ENCODE peak calls at places on chromosomes 5 and 9, in five cellular contexts. One of them, this sample, is unnamed.

GRCh38 chr5:73981696-73982095 is 355.7 kb downstream of the ARHGEF28 start:
- DNase-seq in activated T-helper 1 cell treated with anti-CD3 and anti-CD28 coated beads, Interleukin-12 subunit alpha, Interleukin-12 subunit beta, Interleukin-2, Interleukin-4 antibody, amounts not matched to agents 30 ng/mL and 10 ng/mL and 1 ng/mL, durations not matched to agents 14 hours and 24 hours and 36 hours: no peak
- DNase-seq in A549: no peak
- DNase-seq in pons: no peak
- DNase-seq in T-cell: no peak
- DNase-seq in this sample: no peak

GRCh38 chr9:33042528-33042927 is 17.5 kb downstream of the DNAJA1 start:
- DNase-seq in A549: no peak
- DNase-seq in T-cell: no peak
- DNase-seq in activated T-helper 1 cell treated with anti-CD3 and anti-CD28 coated beads, Interleukin-12 subunit alpha, Interleukin-12 subunit beta, Interleukin-2, Interleukin-4 antibody, amounts not matched to agents 30 ng/mL and 10 ng/mL and 1 ng/mL, durations not matched to agents 14 hours and 24 hours and 36 hours: no peak
- DNase-seq in pons: no peak
- DNase-seq in this sample: no peak

GRCh38 chr9:98957826-98958225 is 14.1 kb downstream of the COL15A1 start:
- DNase-seq in pons: no peak
- DNase-seq in activated T-helper 1 cell treated with anti-CD3 and anti-CD28 coated beads, Interleukin-12 subunit alpha, Interleukin-12 subunit beta, Interleukin-2, Interleukin-4 antibody, amounts not matched to agents 30 ng/mL and 10 ng/mL and 1 ng/mL, durations not matched to agents 14 hours and 24 hours and 36 hours: no peak
- DNase-seq in A549: no peak
- DNase-seq in T-cell: no peak
- DNase-seq in this sample: no peak

GRCh38 chr9:130858734-130859705 is 24.0 kb downstream of the ABL1 start:
- DNase-seq in A549: no peak
- DNase-seq in T-cell: no peak
- DNase-seq in pons: no peak
- DNase-seq in activated T-helper 1 cell treated with anti-CD3 and anti-CD28 coated beads, Interleukin-12 subunit alpha, Interleukin-12 subunit beta, Interleukin-2, Interleukin-4 antibody, amounts not matched to agents 30 ng/mL and 10 ng/mL and 1 ng/mL, durations not matched to agents 14 hours and 24 hours and 36 hours: no peak
- DNase-seq in this sample: no peak

GRCh38 chr5:103929310-103930003 is 366.9 kb upstream of the NUDT12 start:
- DNase-seq in T-cell: no peak
- DNase-seq in activated T-helper 1 cell treated with anti-CD3 and anti-CD28 coated beads, Interleukin-12 subunit alpha, Interleukin-12 subunit beta, Interleukin-2, Interleukin-4 antibody, amounts not matched to agents 30 ng/mL and 10 ng/mL and 1 ng/mL, durations not matched to agents 14 hours and 24 hours and 36 hours: no peak
- DNase-seq in pons: no peak
- DNase-seq in A549: no peak
- DNase-seq in this sample: no peak

GRCh38 chr5:120101771-120102170 is 362.3 kb upstream of the PRR16 start:
- DNase-seq in activated T-helper 1 cell treated with anti-CD3 and anti-CD28 coated beads, Interleukin-12 subunit alpha, Interleukin-12 subunit beta, Interleukin-2, Interleukin-4 antibody, amounts not matched to agents 30 ng/mL and 10 ng/mL and 1 ng/mL, durations not matched to agents 14 hours and 24 hours and 36 hours: no peak
- DNase-seq in pons: no peak
- DNase-seq in T-cell: no peak
- DNase-seq in A549: no peak
- DNase-seq in this sample: no peak

GRCh38 chr5:80853413-80853812 is 106.8 kb upstream of the RASGRF2 start:
- DNase-seq in A549: no peak
- DNase-seq in T-cell: no peak
- DNase-seq in pons: no peak
- DNase-seq in activated T-helper 1 cell treated with anti-CD3 and anti-CD28 coated beads, Interleukin-12 subunit alpha, Interleukin-12 subunit beta, Interleukin-2, Interleukin-4 antibody, amounts not matched to agents 30 ng/mL and 10 ng/mL and 1 ng/mL, durations not matched to agents 14 hours and 24 hours and 36 hours: no peak
- DNase-seq in this sample: no peak

GRCh38 chr9:91803970-91804752 is 145.9 kb downstream of the ROR2 start:
- DNase-seq in pons: no peak
- DNase-seq in A549: no peak
- DNase-seq in T-cell: no peak
- DNase-seq in activated T-helper 1 cell treated with anti-CD3 and anti-CD28 coated beads, Interleukin-12 subunit alpha, Interleukin-12 subunit beta, Interleukin-2, Interleukin-4 antibody, amounts not matched to agents 30 ng/mL and 10 ng/mL and 1 ng/mL, durations not matched to agents 14 hours and 24 hours and 36 hours: no peak
- DNase-seq in this sample: no peak

GRCh38 chr9:18255747-18256146 is 218.2 kb upstream of the ADAMTSL1 start:
- DNase-seq in activated T-helper 1 cell treated with anti-CD3 and anti-CD28 coated beads, Interleukin-12 subunit alpha, Interleukin-12 subunit beta, Interleukin-2, Interleukin-4 antibody, amounts not matched to agents 30 ng/mL and 10 ng/mL and 1 ng/mL, durations not matched to agents 14 hours and 24 hours and 36 hours: no peak
- DNase-seq in T-cell: no peak
- DNase-seq in pons: no peak
- DNase-seq in A549: no peak
- DNase-seq in this sample: no peak

GRCh38 chr5:142780871-142781270 is 10.7 kb downstream of the ARHGAP26 start:
- DNase-seq in activated T-helper 1 cell treated with anti-CD3 and anti-CD28 coated beads, Interleukin-12 subunit alpha, Interleukin-12 subunit beta, Interleukin-2, Interleukin-4 antibody, amounts not matched to agents 30 ng/mL and 10 ng/mL and 1 ng/mL, durations not matched to agents 14 hours and 24 hours and 36 hours: no peak
- DNase-seq in A549: no peak
- DNase-seq in T-cell: no peak
- DNase-seq in pons: no peak
- DNase-seq in this sample: no peak

GRCh38 chr9:30078195-30078594 is 2306.2 kb upstream of the ACO1 start:
- DNase-seq in activated T-helper 1 cell treated with anti-CD3 and anti-CD28 coated beads, Interleukin-12 subunit alpha, Interleukin-12 subunit beta, Interleukin-2, Interleukin-4 antibody, amounts not matched to agents 30 ng/mL and 10 ng/mL and 1 ng/mL, durations not matched to agents 14 hours and 24 hours and 36 hours: no peak
- DNase-seq in pons: no peak
- DNase-seq in A549: no peak
- DNase-seq in T-cell: no peak
- DNase-seq in this sample: no peak

GRCh38 chr9:96441798-96442445 is 8.0 kb upstream of the HABP4 start:
- DNase-seq in T-cell: no peak
- DNase-seq in activated T-helper 1 cell treated with anti-CD3 and anti-CD28 coated beads, Interleukin-12 subunit alpha, Interleukin-12 subunit beta, Interleukin-2, Interleukin-4 antibody, amounts not matched to agents 30 ng/mL and 10 ng/mL and 1 ng/mL, durations not matched to agents 14 hours and 24 hours and 36 hours: peak
- DNase-seq in A549: peak
- DNase-seq in pons: no peak
- DNase-seq in this sample: no peak

GRCh38 chr9:110050925-110051355 is 157.0 kb downstream of the C9orf152 start:
- DNase-seq in T-cell: no peak
- DNase-seq in A549: peak
- DNase-seq in pons: no peak
- DNase-seq in activated T-helper 1 cell treated with anti-CD3 and anti-CD28 coated beads, Interleukin-12 subunit alpha, Interleukin-12 subunit beta, Interleukin-2, Interleukin-4 antibody, amounts not matched to agents 30 ng/mL and 10 ng/mL and 1 ng/mL, durations not matched to agents 14 hours and 24 hours and 36 hours: peak
- DNase-seq in this sample: no peak

GRCh38 chr5:81422671-81423070 is 28.7 kb upstream of the ACOT12 start:
- DNase-seq in pons: no peak
- DNase-seq in T-cell: no peak
- DNase-seq in A549: peak
- DNase-seq in activated T-helper 1 cell treated with anti-CD3 and anti-CD28 coated beads, Interleukin-12 subunit alpha, Interleukin-12 subunit beta, Interleukin-2, Interleukin-4 antibody, amounts not matched to agents 30 ng/mL and 10 ng/mL and 1 ng/mL, durations not matched to agents 14 hours and 24 hours and 36 hours: no peak
- DNase-seq in this sample: no peak

GRCh38 chr9:82332018-82332773 is 343.6 kb downstream of the SPATA31D1 start:
- DNase-seq in pons: no peak
- DNase-seq in activated T-helper 1 cell treated with anti-CD3 and anti-CD28 coated beads, Interleukin-12 subunit alpha, Interleukin-12 subunit beta, Interleukin-2, Interleukin-4 antibody, amounts not matched to agents 30 ng/mL and 10 ng/mL and 1 ng/mL, durations not matched to agents 14 hours and 24 hours and 36 hours: no peak
- DNase-seq in T-cell: no peak
- DNase-seq in A549: peak
- DNase-seq in this sample: no peak

GRCh38 chr9:124752967-124753366 is 18.1 kb downstream of the NR6A1 start:
- DNase-seq in T-cell: no peak
- DNase-seq in activated T-helper 1 cell treated with anti-CD3 and anti-CD28 coated beads, Interleukin-12 subunit alpha, Interleukin-12 subunit beta, Interleukin-2, Interleukin-4 antibody, amounts not matched to agents 30 ng/mL and 10 ng/mL and 1 ng/mL, durations not matched to agents 14 hours and 24 hours and 36 hours: no peak
- DNase-seq in pons: no peak
- DNase-seq in A549: no peak
- DNase-seq in this sample: no peak

GRCh38 chr5:171907731-171908343 is 98.6 kb downstream of the FBXW11 start:
- DNase-seq in T-cell: no peak
- DNase-seq in activated T-helper 1 cell treated with anti-CD3 and anti-CD28 coated beads, Interleukin-12 subunit alpha, Interleukin-12 subunit beta, Interleukin-2, Interleukin-4 antibody, amounts not matched to agents 30 ng/mL and 10 ng/mL and 1 ng/mL, durations not matched to agents 14 hours and 24 hours and 36 hours: peak
- DNase-seq in A549: peak
- DNase-seq in pons: peak
- DNase-seq in this sample: peak

GRCh38 chr9:135508211-135508820 is 7.8 kb downstream of the MRPS2 start:
- DNase-seq in activated T-helper 1 cell treated with anti-CD3 and anti-CD28 coated beads, Interleukin-12 subunit alpha, Interleukin-12 subunit beta, Interleukin-2, Interleukin-4 antibody, amounts not matched to agents 30 ng/mL and 10 ng/mL and 1 ng/mL, durations not matched to agents 14 hours and 24 hours and 36 hours: no peak
- DNase-seq in T-cell: no peak
- DNase-seq in pons: no peak
- DNase-seq in A549: no peak
- DNase-seq in this sample: no peak

GRCh38 chr5:32092938-32093812 is 80.9 kb downstream of the GOLPH3 start:
- DNase-seq in T-cell: peak
- DNase-seq in pons: peak
- DNase-seq in A549: peak
- DNase-seq in activated T-helper 1 cell treated with anti-CD3 and anti-CD28 coated beads, Interleukin-12 subunit alpha, Interleukin-12 subunit beta, Interleukin-2, Interleukin-4 antibody, amounts not matched to agents 30 ng/mL and 10 ng/mL and 1 ng/mL, durations not matched to agents 14 hours and 24 hours and 36 hours: peak
- DNase-seq in this sample: peak

GRCh38 chr9:120391691-120392090 is 188.3 kb downstream of the CDK5RAP2 start:
- DNase-seq in T-cell: no peak
- DNase-seq in pons: no peak
- DNase-seq in activated T-helper 1 cell treated with anti-CD3 and anti-CD28 coated beads, Interleukin-12 subunit alpha, Interleukin-12 subunit beta, Interleukin-2, Interleukin-4 antibody, amounts not matched to agents 30 ng/mL and 10 ng/mL and 1 ng/mL, durations not matched to agents 14 hours and 24 hours and 36 hours: no peak
- DNase-seq in A549: no peak
- DNase-seq in this sample: no peak

GRCh38 chr9:132881826-132882225 is 3.1 kb downstream of the SPACA9 start:
- DNase-seq in T-cell: no peak
- DNase-seq in pons: no peak
- DNase-seq in activated T-helper 1 cell treated with anti-CD3 and anti-CD28 coated beads, Interleukin-12 subunit alpha, Interleukin-12 subunit beta, Interleukin-2, Interleukin-4 antibody, amounts not matched to agents 30 ng/mL and 10 ng/mL and 1 ng/mL, durations not matched to agents 14 hours and 24 hours and 36 hours: no peak
- DNase-seq in A549: no peak
- DNase-seq in this sample: no peak

GRCh38 chr5:38843665-38844064 is 2.1 kb upstream of the OSMR start:
- DNase-seq in pons: no peak
- DNase-seq in T-cell: no peak
- DNase-seq in activated T-helper 1 cell treated with anti-CD3 and anti-CD28 coated beads, Interleukin-12 subunit alpha, Interleukin-12 subunit beta, Interleukin-2, Interleukin-4 antibody, amounts not matched to agents 30 ng/mL and 10 ng/mL and 1 ng/mL, durations not matched to agents 14 hours and 24 hours and 36 hours: no peak
- DNase-seq in A549: no peak
- DNase-seq in this sample: no peak

GRCh38 chr9:100595391-100596199 is 17.7 kb downstream of the CAVIN4 start:
- DNase-seq in activated T-helper 1 cell treated with anti-CD3 and anti-CD28 coated beads, Interleukin-12 subunit alpha, Interleukin-12 subunit beta, Interleukin-2, Interleukin-4 antibody, amounts not matched to agents 30 ng/mL and 10 ng/mL and 1 ng/mL, durations not matched to agents 14 hours and 24 hours and 36 hours: no peak
- DNase-seq in T-cell: no peak
- DNase-seq in pons: peak
- DNase-seq in A549: peak
- DNase-seq in this sample: peak

GRCh38 chr5:6291961-6292360 is 86.4 kb downstream of the MED10 start:
- DNase-seq in T-cell: no peak
- DNase-seq in A549: peak
- DNase-seq in pons: no peak
- DNase-seq in activated T-helper 1 cell treated with anti-CD3 and anti-CD28 coated beads, Interleukin-12 subunit alpha, Interleukin-12 subunit beta, Interleukin-2, Interleukin-4 antibody, amounts not matched to agents 30 ng/mL and 10 ng/mL and 1 ng/mL, durations not matched to agents 14 hours and 24 hours and 36 hours: no peak
- DNase-seq in this sample: no peak

GRCh38 chr5:103128202-103128601 is 8.1 kb downstream of the PPIP5K2 start:
- DNase-seq in A549: no peak
- DNase-seq in pons: no peak
- DNase-seq in T-cell: no peak
- DNase-seq in activated T-helper 1 cell treated with anti-CD3 and anti-CD28 coated beads, Interleukin-12 subunit alpha, Interleukin-12 subunit beta, Interleukin-2, Interleukin-4 antibody, amounts not matched to agents 30 ng/mL and 10 ng/mL and 1 ng/mL, durations not matched to agents 14 hours and 24 hours and 36 hours: no peak
- DNase-seq in this sample: no peak

GRCh38 chr9:136806067-136806466 is 1.7 kb upstream of the RABL6 start:
- DNase-seq in activated T-helper 1 cell treated with anti-CD3 and anti-CD28 coated beads, Interleukin-12 subunit alpha, Interleukin-12 subunit beta, Interleukin-2, Interleukin-4 antibody, amounts not matched to agents 30 ng/mL and 10 ng/mL and 1 ng/mL, durations not matched to agents 14 hours and 24 hours and 36 hours: no peak
- DNase-seq in T-cell: no peak
- DNase-seq in pons: no peak
- DNase-seq in A549: no peak
- DNase-seq in this sample: no peak

GRCh38 chr5:74649421-74649973 is 9.0 kb upstream of the ENC1 start:
- DNase-seq in activated T-helper 1 cell treated with anti-CD3 and anti-CD28 coated beads, Interleukin-12 subunit alpha, Interleukin-12 subunit beta, Interleukin-2, Interleukin-4 antibody, amounts not matched to agents 30 ng/mL and 10 ng/mL and 1 ng/mL, durations not matched to agents 14 hours and 24 hours and 36 hours: no peak
- DNase-seq in A549: no peak
- DNase-seq in pons: no peak
- DNase-seq in T-cell: no peak
- DNase-seq in this sample: no peak

GRCh38 chr5:1800470-1801060 is 642 bp upstream of the NDUFS6 start:
- DNase-seq in A549: peak
- DNase-seq in T-cell: no peak
- DNase-seq in pons: peak
- DNase-seq in activated T-helper 1 cell treated with anti-CD3 and anti-CD28 coated beads, Interleukin-12 subunit alpha, Interleukin-12 subunit beta, Interleukin-2, Interleukin-4 antibody, amounts not matched to agents 30 ng/mL and 10 ng/mL and 1 ng/mL, durations not matched to agents 14 hours and 24 hours and 36 hours: peak
- DNase-seq in this sample: peak

GRCh38 chr9:8627944-8628679 is 828.5 kb upstream of the DMAC1 start:
- DNase-seq in pons: peak
- DNase-seq in activated T-helper 1 cell treated with anti-CD3 and anti-CD28 coated beads, Interleukin-12 subunit alpha, Interleukin-12 subunit beta, Interleukin-2, Interleukin-4 antibody, amounts not matched to agents 30 ng/mL and 10 ng/mL and 1 ng/mL, durations not matched to agents 14 hours and 24 hours and 36 hours: no peak
- DNase-seq in T-cell: no peak
- DNase-seq in A549: no peak
- DNase-seq in this sample: no peak

GRCh38 chr5:148384389-148384756 is 615 bp downstream of the FBXO38 start:
- DNase-seq in pons: peak
- DNase-seq in A549: no peak
- DNase-seq in T-cell: no peak
- DNase-seq in activated T-helper 1 cell treated with anti-CD3 and anti-CD28 coated beads, Interleukin-12 subunit alpha, Interleukin-12 subunit beta, Interleukin-2, Interleukin-4 antibody, amounts not matched to agents 30 ng/mL and 10 ng/mL and 1 ng/mL, durations not matched to agents 14 hours and 24 hours and 36 hours: peak
- DNase-seq in this sample: no peak

GRCh38 chr9:77649109-77649812 is 1.1 kb upstream of the GNA14 start:
- DNase-seq in T-cell: no peak
- DNase-seq in activated T-helper 1 cell treated with anti-CD3 and anti-CD28 coated beads, Interleukin-12 subunit alpha, Interleukin-12 subunit beta, Interleukin-2, Interleukin-4 antibody, amounts not matched to agents 30 ng/mL and 10 ng/mL and 1 ng/mL, durations not matched to agents 14 hours and 24 hours and 36 hours: no peak
- DNase-seq in pons: peak
- DNase-seq in A549: peak
- DNase-seq in this sample: peak

GRCh38 chr9:6819112-6819511 is 61.3 kb downstream of the KDM4C start:
- DNase-seq in activated T-helper 1 cell treated with anti-CD3 and anti-CD28 coated beads, Interleukin-12 subunit alpha, Interleukin-12 subunit beta, Interleukin-2, Interleukin-4 antibody, amounts not matched to agents 30 ng/mL and 10 ng/mL and 1 ng/mL, durations not matched to agents 14 hours and 24 hours and 36 hours: no peak
- DNase-seq in A549: no peak
- DNase-seq in pons: no peak
- DNase-seq in T-cell: no peak
- DNase-seq in this sample: no peak

GRCh38 chr9:71783120-71783523 is 14.8 kb upstream of the CEMIP2 start:
- DNase-seq in activated T-helper 1 cell treated with anti-CD3 and anti-CD28 coated beads, Interleukin-12 subunit alpha, Interleukin-12 subunit beta, Interleukin-2, Interleukin-4 antibody, amounts not matched to agents 30 ng/mL and 10 ng/mL and 1 ng/mL, durations not matched to agents 14 hours and 24 hours and 36 hours: peak
- DNase-seq in pons: no peak
- DNase-seq in T-cell: peak
- DNase-seq in A549: peak
- DNase-seq in this sample: no peak

GRCh38 chr5:57817001-57817453 is 334.4 kb upstream of the ACTBL2 start:
- DNase-seq in T-cell: no peak
- DNase-seq in A549: no peak
- DNase-seq in activated T-helper 1 cell treated with anti-CD3 and anti-CD28 coated beads, Interleukin-12 subunit alpha, Interleukin-12 subunit beta, Interleukin-2, Interleukin-4 antibody, amounts not matched to agents 30 ng/mL and 10 ng/mL and 1 ng/mL, durations not matched to agents 14 hours and 24 hours and 36 hours: no peak
- DNase-seq in pons: no peak
- DNase-seq in this sample: no peak

GRCh38 chr5:125348221-125348692 is 601.8 kb upstream of the ZNF608 start:
- DNase-seq in T-cell: no peak
- DNase-seq in activated T-helper 1 cell treated with anti-CD3 and anti-CD28 coated beads, Interleukin-12 subunit alpha, Interleukin-12 subunit beta, Interleukin-2, Interleukin-4 antibody, amounts not matched to agents 30 ng/mL and 10 ng/mL and 1 ng/mL, durations not matched to agents 14 hours and 24 hours and 36 hours: no peak
- DNase-seq in A549: no peak
- DNase-seq in pons: peak
- DNase-seq in this sample: peak

GRCh38 chr9:136122425-136123383 is 4.0 kb upstream of the TMEM250 start:
- DNase-seq in pons: peak
- DNase-seq in activated T-helper 1 cell treated with anti-CD3 and anti-CD28 coated beads, Interleukin-12 subunit alpha, Interleukin-12 subunit beta, Interleukin-2, Interleukin-4 antibody, amounts not matched to agents 30 ng/mL and 10 ng/mL and 1 ng/mL, durations not matched to agents 14 hours and 24 hours and 36 hours: peak
- DNase-seq in T-cell: peak
- DNase-seq in A549: peak
- DNase-seq in this sample: peak

GRCh38 chr9:92482336-92482735 is at the start of gene ASPN:
- DNase-seq in A549: no peak
- DNase-seq in activated T-helper 1 cell treated with anti-CD3 and anti-CD28 coated beads, Interleukin-12 subunit alpha, Interleukin-12 subunit beta, Interleukin-2, Interleukin-4 antibody, amounts not matched to agents 30 ng/mL and 10 ng/mL and 1 ng/mL, durations not matched to agents 14 hours and 24 hours and 36 hours: no peak
- DNase-seq in pons: no peak
- DNase-seq in T-cell: no peak
- DNase-seq in this sample: no peak

GRCh38 chr5:167688331-167688730 is 603.1 kb upstream of the WWC1 start:
- DNase-seq in activated T-helper 1 cell treated with anti-CD3 and anti-CD28 coated beads, Interleukin-12 subunit alpha, Interleukin-12 subunit beta, Interleukin-2, Interleukin-4 antibody, amounts not matched to agents 30 ng/mL and 10 ng/mL and 1 ng/mL, durations not matched to agents 14 hours and 24 hours and 36 hours: no peak
- DNase-seq in A549: no peak
- DNase-seq in pons: no peak
- DNase-seq in T-cell: no peak
- DNase-seq in this sample: no peak

GRCh38 chr5:115778417-115778816 is 38.0 kb downstream of the CDO1 start:
- DNase-seq in T-cell: no peak
- DNase-seq in A549: no peak
- DNase-seq in activated T-helper 1 cell treated with anti-CD3 and anti-CD28 coated beads, Interleukin-12 subunit alpha, Interleukin-12 subunit beta, Interleukin-2, Interleukin-4 antibody, amounts not matched to agents 30 ng/mL and 10 ng/mL and 1 ng/mL, durations not matched to agents 14 hours and 24 hours and 36 hours: no peak
- DNase-seq in pons: no peak
- DNase-seq in this sample: no peak

This sample was measured in midbrain.